ENCODE peak calls at places on chromosomes 16 and 17, in six cellular contexts. A is endodermal cell, H is coronary artery, C is mucosa of descending colon, W is hepatocyte, Q is cardiac fibroblast. B is an unnamed sample.

GRCh38 chr17:75181608-75182318 is 996 bp downstream of the SUMO2 start:
- DNase-seq in H (peak), Q (no peak), C (peak), A (no peak), W (peak), B (no peak)

GRCh38 chr17:81582341-81582740 is 30.2 kb upstream of the FAAP100 start:
- DNase-seq in W (no peak), C (no peak), Q (no peak), H (no peak), A (no peak), B (no peak)

GRCh38 chr17:45388604-45389325 is 43.9 kb downstream of the ARHGAP27 start:
- DNase-seq in A (no peak), Q (no peak), H (no peak), C (no peak), W (no peak), B (no peak)

GRCh38 chr16:62225675-62226074 is 189.4 kb upstream of the CDH8 start:
- DNase-seq in W (peak), A (peak), Q (peak), C (peak), H (no peak), B (peak)

GRCh38 chr16:69412287-69412686 is 12.1 kb upstream of the CYB5B start:
- DNase-seq in H (no peak), Q (peak), A (no peak), C (no peak), W (no peak), B (no peak)

GRCh38 chr17:79840204-79840988 is 1.2 kb upstream of the CBX4 start:
- DNase-seq in A (peak), C (peak), W (peak), Q (peak), H (no peak), B (no peak)

GRCh38 chr17:75730065-75730464 is 8.8 kb downstream of the ITGB4 start:
- DNase-seq in A (no peak), C (no peak), Q (no peak), H (no peak), W (no peak), B (no peak)

GRCh38 chr17:8151120-8151640 is 1.0 kb downstream of the PER1 start:
- DNase-seq in C (peak), H (peak), W (peak), A (peak), Q (peak), B (peak)

GRCh38 chr16:732936-733335 is 6.0 kb downstream of the HAGHL start:
- DNase-seq in Q (no peak), W (no peak), H (no peak), C (no peak), A (peak), B (no peak)

GRCh38 chr16:84555418-84556196 is 51.1 kb upstream of the MEAK7 start:
- DNase-seq in W (no peak), H (no peak), C (peak), Q (no peak), A (no peak), B (no peak)

GRCh38 chr16:1591306-1591705 is 20.6 kb downstream of the IFT140 start:
- DNase-seq in W (no peak), A (no peak), Q (no peak), H (no peak), C (no peak), B (no peak)

GRCh38 chr16:70758786-70759185 is 42.2 kb downstream of the VAC14 start:
- DNase-seq in A (no peak), W (no peak), C (peak), H (no peak), Q (no peak), B (no peak)

GRCh38 chr16:83578146-83578545 is 229.6 kb upstream of the HSBP1 start:
- DNase-seq in C (no peak), A (no peak), Q (no peak), H (no peak), W (no peak), B (no peak)

GRCh38 chr17:17749921-17750320 is 68.7 kb downstream of the RAI1 start:
- DNase-seq in C (no peak), H (no peak), A (peak), Q (peak), W (peak), B (peak)

GRCh38 chr16:17831330-17831729 is 360.6 kb upstream of the XYLT1 start:
- DNase-seq in A (peak), H (no peak), C (no peak), Q (no peak), W (peak), B (no peak)

GRCh38 chr16:10883004-10883403 is 6.0 kb downstream of the CIITA start:
- DNase-seq in C (no peak), Q (no peak), A (no peak), H (no peak), W (no peak), B (no peak)

GRCh38 chr16:10879681-10880589 is 2.9 kb downstream of the CIITA start:
- DNase-seq in A (no peak), W (no peak), Q (no peak), C (no peak), H (no peak), B (no peak)

GRCh38 chr16:10880609-10881452 is 3.8 kb downstream of the CIITA start:
- DNase-seq in Q (no peak), H (no peak), C (no peak), W (no peak), A (no peak), B (no peak)

GRCh38 chr16:10878644-10879498 is 1.9 kb downstream of the CIITA start:
- DNase-seq in A (peak), H (no peak), Q (peak), C (peak), W (peak), B (no peak)

DNA sequence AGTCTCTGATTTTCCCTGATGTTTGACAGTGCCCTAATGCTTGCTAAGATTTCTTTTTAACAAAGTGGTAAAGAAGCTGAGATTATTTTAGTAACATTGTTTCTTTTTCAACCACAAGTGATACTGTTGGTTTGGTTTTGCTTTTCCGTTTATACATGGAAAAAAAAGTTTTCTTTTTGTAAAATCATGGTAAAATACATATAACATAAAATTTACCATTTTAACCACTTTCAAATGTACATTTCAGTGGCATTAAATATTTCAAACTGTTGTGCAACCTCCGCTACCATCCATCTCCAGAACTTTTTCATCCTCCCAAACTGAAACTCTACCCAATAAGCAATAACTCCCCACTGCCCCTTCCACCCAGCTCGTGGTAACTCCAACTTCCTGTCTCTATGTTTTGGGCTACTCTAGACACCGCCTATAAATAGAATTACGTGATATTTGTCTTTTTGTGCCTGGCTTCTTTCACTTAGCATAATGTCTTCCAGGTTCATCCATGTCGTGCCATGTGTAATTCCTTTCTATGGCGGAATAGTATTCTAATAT is 4.6 kb downstream of the CIITA start:
- DNase-seq in A (no peak), H (no peak), Q (no peak), W (no peak), C (no peak), B (no peak)
- TF ChIP-seq CTCF in A (no peak), H (no peak), Q (no peak), W (no peak), C (no peak), B (no peak)

GRCh38 chr16:75727221-75727620 is 931 bp upstream of the CPHXL start:
- DNase-seq in H (no peak), A (no peak), C (no peak), Q (no peak), W (peak), B (no peak)

GRCh38 chr16:75726390-75726789 is at the start of gene CPHXL:
- DNase-seq in H (no peak), Q (no peak), W (no peak), C (no peak), A (no peak), B (no peak)
- TF ChIP-seq CTCF in H (no peak), Q (no peak), W (no peak), C (no peak), A (no peak), B (no peak)

DNA sequence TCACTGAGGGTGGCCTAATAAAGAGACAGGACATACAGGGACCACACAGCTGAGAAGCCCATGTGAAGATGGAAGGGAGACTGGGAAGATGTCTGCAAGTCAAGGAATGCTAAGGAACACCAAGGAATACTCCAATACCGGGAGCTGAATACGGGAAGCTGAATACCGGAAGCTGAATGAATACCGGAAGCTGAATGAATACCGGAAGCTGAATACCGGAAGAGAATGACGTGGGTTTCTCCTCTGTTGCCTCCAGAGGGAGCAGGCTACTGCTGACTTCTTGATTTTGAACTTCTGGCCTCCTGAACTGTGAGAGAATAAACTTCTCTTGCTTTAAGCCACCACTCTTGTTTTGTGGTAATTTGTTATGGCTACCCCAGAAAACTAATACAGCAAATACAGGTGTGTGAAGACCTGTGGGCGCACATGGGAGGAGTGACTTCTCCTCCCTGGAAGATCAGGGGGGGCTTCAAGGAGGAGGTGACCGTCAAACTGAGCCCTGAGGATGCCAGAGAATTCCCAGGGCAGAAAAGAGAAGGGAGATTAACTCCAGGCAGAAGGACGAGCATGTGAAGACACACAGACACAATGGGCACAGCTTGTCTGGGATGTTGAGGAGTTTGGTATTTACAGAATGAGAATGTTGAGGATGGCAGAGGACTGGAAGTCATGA is 259.9 kb downstream of the IRF8 start:
- DNase-seq in Q (no peak), H (no peak), C (no peak), A (no peak), W (no peak), B (no peak)
- TF ChIP-seq CTCF in Q (no peak), H (no peak), C (no peak), A (peak), W (peak), B (peak)

GRCh38 chr17:21278304-21279197 is 6.0 kb upstream of the MAP2K3 start:
- DNase-seq in Q (peak), W (no peak), C (peak), A (no peak), H (no peak), B (no peak)
- TF ChIP-seq CTCF in Q (no peak), W (no peak), C (no peak), A (no peak), H (no peak), B (no peak)

GRCh38 chr17:65559483-65559801 is 2.0 kb downstream of the AXIN2 start:
- DNase-seq in H (no peak), A (no peak), Q (no peak), W (no peak), C (no peak), B (no peak)

GRCh38 chr17:65562206-65562531 is 721 bp upstream of the AXIN2 start:
- DNase-seq in Q (no peak), A (no peak), C (no peak), H (no peak), W (no peak), B (no peak)

GRCh38 chr17:65559802-65560627 is 1.4 kb downstream of the AXIN2 start:
- DNase-seq in Q (peak), H (no peak), A (peak), W (peak), C (peak), B (peak)

GRCh38 chr17:65560628-65561371 is 648 bp downstream of the AXIN2 start:
- DNase-seq in H (peak), Q (peak), A (peak), C (peak), W (peak), B (peak)

DNA sequence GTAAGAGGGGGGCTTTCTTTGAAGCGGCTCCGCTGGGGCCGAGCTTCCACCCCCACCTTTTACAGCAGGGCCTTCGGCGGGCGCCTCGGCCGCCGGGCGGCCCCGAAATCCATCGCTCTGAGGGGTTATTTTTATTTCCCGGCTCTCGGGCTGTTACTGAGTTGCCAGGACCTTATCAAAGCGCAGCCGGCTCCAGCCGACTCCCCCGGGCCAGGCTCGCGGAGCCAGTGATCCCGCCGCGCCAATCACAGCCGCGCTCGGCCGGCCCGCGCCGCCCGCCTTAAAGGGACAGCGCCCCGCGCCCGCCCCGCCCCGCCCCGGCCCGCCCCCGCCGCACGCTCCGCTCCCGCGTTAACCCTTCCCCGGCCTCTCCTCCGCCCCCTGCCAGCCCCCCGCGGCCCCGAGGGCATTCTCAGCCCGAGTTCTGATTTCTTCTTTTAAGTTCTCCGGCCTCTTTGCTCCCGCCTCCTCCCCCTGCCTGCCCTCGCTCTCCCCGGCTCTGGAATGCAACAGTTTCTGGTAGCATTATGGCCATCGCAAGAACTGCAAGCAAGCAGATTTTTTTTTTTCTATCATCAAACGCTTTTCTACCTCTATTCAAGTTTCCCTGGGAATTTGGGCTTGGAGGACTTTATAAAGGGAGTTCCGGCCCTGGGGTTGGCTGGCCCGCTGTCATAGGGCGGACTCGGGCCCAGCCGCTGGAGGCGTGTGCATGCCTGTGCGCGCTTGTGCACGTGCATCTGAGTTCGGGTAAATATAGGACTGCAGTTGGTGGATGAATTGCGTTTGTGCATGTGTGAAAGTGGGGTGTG is at the start of gene AXIN2:
- DNase-seq in H (peak), W (peak), A (peak), Q (peak), C (peak), B (peak)
- TF ChIP-seq CTCF in H (no peak), W (peak), A (peak), Q (peak), C (no peak), B (peak)